ENCODE peak calls at places on chromosomes 13 and 19, in eight cellular contexts. One of them, this sample, is unnamed.
A peak's percentile ranks its signal among the peaks of the same experiment; 100 is the strongest.

GRCh38 chr13:48818495-48818961 is 157.2 kb upstream of the FNDC3A start:
- DNase-seq in aorta: no peak
- DNase-seq in right lobe of liver: no peak
- DNase-seq in H1: no peak
- DNase-seq in fibroblast of the aortic adventitia: peak; percentile 92
- DNase-seq in cardiac muscle cell: peak; percentile 85
- DNase-seq in pancreas: no peak
- DNase-seq in CD4-positive, CD25-positive, alpha-beta regulatory T cell: no peak
- DNase-seq in this sample: no peak

GRCh38 chr13:73465629-73465974 is 406.8 kb downstream of the KLF5 start:
- DNase-seq in CD4-positive, CD25-positive, alpha-beta regulatory T cell: no peak
- DNase-seq in right lobe of liver: no peak
- DNase-seq in cardiac muscle cell: no peak
- DNase-seq in pancreas: no peak
- DNase-seq in fibroblast of the aortic adventitia: peak; percentile 24
- DNase-seq in aorta: no peak
- DNase-seq in H1: no peak
- DNase-seq in this sample: no peak

GRCh38 chr13:85417807-85418206 is 381.4 kb downstream of the SLITRK6 start:
- DNase-seq in CD4-positive, CD25-positive, alpha-beta regulatory T cell: no peak
- DNase-seq in pancreas: no peak
- DNase-seq in cardiac muscle cell: no peak
- DNase-seq in right lobe of liver: no peak
- DNase-seq in aorta: no peak
- DNase-seq in fibroblast of the aortic adventitia: no peak
- DNase-seq in H1: no peak
- DNase-seq in this sample: no peak

GRCh38 chr13:31957772-31958171 is 73.8 kb upstream of the FRY start:
- DNase-seq in fibroblast of the aortic adventitia: no peak
- DNase-seq in CD4-positive, CD25-positive, alpha-beta regulatory T cell: no peak
- DNase-seq in pancreas: no peak
- DNase-seq in right lobe of liver: no peak
- DNase-seq in cardiac muscle cell: no peak
- DNase-seq in H1: no peak
- DNase-seq in aorta: no peak
- DNase-seq in this sample: no peak

GRCh38 chr13:109401307-109401706 is 385.1 kb downstream of the IRS2 start:
- DNase-seq in right lobe of liver: no peak
- DNase-seq in cardiac muscle cell: no peak
- DNase-seq in aorta: no peak
- DNase-seq in fibroblast of the aortic adventitia: no peak
- DNase-seq in H1: no peak
- DNase-seq in pancreas: no peak
- DNase-seq in CD4-positive, CD25-positive, alpha-beta regulatory T cell: no peak
- DNase-seq in this sample: no peak

GRCh38 chr19:2654585-2654861 is 48.0 kb downstream of the GNG7 start:
- DNase-seq in H1: no peak
- DNase-seq in right lobe of liver: no peak
- DNase-seq in cardiac muscle cell: no peak
- DNase-seq in aorta: no peak
- DNase-seq in fibroblast of the aortic adventitia: no peak
- DNase-seq in pancreas: no peak
- DNase-seq in CD4-positive, CD25-positive, alpha-beta regulatory T cell: no peak
- DNase-seq in this sample: no peak

GRCh38 chr13:105587786-105588185 is 947.7 kb downstream of the EFNB2 start:
- DNase-seq in CD4-positive, CD25-positive, alpha-beta regulatory T cell: no peak
- DNase-seq in aorta: no peak
- DNase-seq in pancreas: no peak
- DNase-seq in cardiac muscle cell: no peak
- DNase-seq in right lobe of liver: no peak
- DNase-seq in H1: no peak
- DNase-seq in fibroblast of the aortic adventitia: no peak
- DNase-seq in this sample: no peak

GRCh38 chr19:57800696-57801095 is 14.0 kb downstream of the ZNF552 start:
- DNase-seq in cardiac muscle cell: no peak
- DNase-seq in CD4-positive, CD25-positive, alpha-beta regulatory T cell: no peak
- DNase-seq in aorta: no peak
- DNase-seq in H1: no peak
- DNase-seq in pancreas: no peak
- DNase-seq in right lobe of liver: no peak
- DNase-seq in fibroblast of the aortic adventitia: no peak
- DNase-seq in this sample: no peak

GRCh38 chr19:1322198-1322981 is 36.7 kb downstream of the EFNA2 start:
- DNase-seq in pancreas: no peak
- DNase-seq in right lobe of liver: no peak
- DNase-seq in aorta: no peak
- DNase-seq in CD4-positive, CD25-positive, alpha-beta regulatory T cell: no peak
- DNase-seq in H1: no peak
- DNase-seq in cardiac muscle cell: no peak
- DNase-seq in fibroblast of the aortic adventitia: no peak
- DNase-seq in this sample: no peak

GRCh38 chr19:6890421-6890913 is 3.1 kb downstream of the ADGRE1 start:
- DNase-seq in fibroblast of the aortic adventitia: no peak
- DNase-seq in CD4-positive, CD25-positive, alpha-beta regulatory T cell: no peak
- DNase-seq in cardiac muscle cell: no peak
- DNase-seq in aorta: no peak
- DNase-seq in H1: no peak
- DNase-seq in pancreas: no peak
- DNase-seq in right lobe of liver: no peak
- DNase-seq in this sample: no peak

GRCh38 chr13:27375686-27376326 is 48.6 kb upstream of the GTF3A start:
- DNase-seq in right lobe of liver: peak; percentile 61
- DNase-seq in aorta: peak; percentile 67
- DNase-seq in fibroblast of the aortic adventitia: peak; percentile 82
- DNase-seq in CD4-positive, CD25-positive, alpha-beta regulatory T cell: peak; percentile 25
- DNase-seq in H1: no peak
- DNase-seq in pancreas: no peak
- DNase-seq in cardiac muscle cell: peak; percentile 82
- DNase-seq in this sample: no peak

GRCh38 chr13:36858285-36858684 is 39.3 kb downstream of the RFXAP start:
- DNase-seq in H1: no peak
- DNase-seq in cardiac muscle cell: peak; percentile 69
- DNase-seq in aorta: no peak
- DNase-seq in pancreas: no peak
- DNase-seq in right lobe of liver: no peak
- DNase-seq in fibroblast of the aortic adventitia: peak; percentile 75
- DNase-seq in CD4-positive, CD25-positive, alpha-beta regulatory T cell: no peak
- DNase-seq in this sample: no peak

GRCh38 chr19:6678690-6679109 is 8.7 kb upstream of the TNFSF14 start:
- DNase-seq in right lobe of liver: no peak
- DNase-seq in H1: no peak
- DNase-seq in fibroblast of the aortic adventitia: no peak
- DNase-seq in CD4-positive, CD25-positive, alpha-beta regulatory T cell: no peak
- DNase-seq in pancreas: no peak
- DNase-seq in aorta: no peak
- DNase-seq in cardiac muscle cell: no peak
- DNase-seq in this sample: no peak

GRCh38 chr19:33988601-33989000 is 183.7 kb upstream of the LSM14A start:
- DNase-seq in H1: no peak
- DNase-seq in aorta: no peak
- DNase-seq in fibroblast of the aortic adventitia: peak; percentile 2
- DNase-seq in pancreas: no peak
- DNase-seq in cardiac muscle cell: no peak
- DNase-seq in CD4-positive, CD25-positive, alpha-beta regulatory T cell: no peak
- DNase-seq in right lobe of liver: no peak
- DNase-seq in this sample: no peak

DNA sequence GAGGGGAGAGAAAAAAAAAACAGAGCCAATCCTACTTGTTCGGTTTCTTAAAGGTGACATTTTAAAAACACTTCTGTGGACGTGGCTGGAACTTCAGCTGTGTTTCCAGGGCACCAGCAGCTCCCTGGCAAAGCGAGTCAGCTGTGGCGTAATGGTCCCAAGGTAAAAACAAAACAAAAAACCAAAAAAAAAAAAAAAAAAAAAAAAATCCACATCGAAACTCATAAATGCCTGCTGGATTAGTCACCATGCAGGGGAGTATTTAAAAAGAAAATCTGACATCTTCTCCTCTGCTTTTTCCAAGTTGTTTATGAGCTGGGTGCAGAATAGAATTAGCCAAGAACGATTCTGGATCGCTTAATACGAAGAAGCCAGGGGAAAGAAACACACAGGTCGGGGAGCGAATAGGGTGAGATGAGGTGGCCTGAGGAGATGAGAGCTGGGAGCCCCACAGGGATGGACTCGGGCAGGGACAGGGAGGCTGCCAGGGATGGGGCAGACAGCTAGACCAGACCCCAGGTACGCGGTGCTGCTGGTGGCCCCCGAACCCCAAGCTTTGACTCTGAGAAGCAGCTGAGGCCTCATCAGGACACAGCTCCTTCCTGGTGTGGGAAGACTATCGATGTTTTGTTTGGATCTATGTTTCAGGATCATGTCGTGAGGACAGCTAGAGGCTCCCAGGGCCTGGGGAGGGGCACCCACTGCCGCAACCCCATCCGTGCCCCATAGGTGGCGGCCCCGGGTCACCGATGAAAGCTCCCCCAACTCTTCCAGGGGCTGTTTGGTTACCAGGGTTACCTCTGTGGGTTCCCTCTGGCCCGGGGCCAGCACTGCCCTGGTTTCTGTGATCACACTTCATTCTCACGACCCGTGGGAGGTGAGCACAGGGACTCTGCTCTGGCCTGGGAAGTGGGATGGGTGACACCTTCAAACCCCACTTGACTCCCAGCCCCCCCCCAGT is 3.1 kb upstream of the CTXN1 start:
- DNase-seq in CD4-positive, CD25-positive, alpha-beta regulatory T cell: peak; percentile 62
- DNase-seq in aorta: peak; percentile 82
- DNase-seq in H1: no peak
- DNase-seq in cardiac muscle cell: peak; percentile 92
- DNase-seq in right lobe of liver: peak; percentile 42
- DNase-seq in pancreas: peak; percentile 85
- DNase-seq in fibroblast of the aortic adventitia: peak; percentile 94
- DNase-seq in this sample: no peak
- H3K4me3 ChIP-seq in CD4-positive, CD25-positive, alpha-beta regulatory T cell: no peak overlapping the region
- H3K4me3 ChIP-seq in aorta: no peak overlapping the region
- H3K4me3 ChIP-seq in H1: no peak overlapping the region
- H3K4me3 ChIP-seq in cardiac muscle cell: no peak overlapping the region
- H3K4me3 ChIP-seq in right lobe of liver: no peak overlapping the region
- H3K4me3 ChIP-seq in pancreas: no peak overlapping the region
- H3K4me3 ChIP-seq in fibroblast of the aortic adventitia: peak overlapping the region; percentile 44
- H3K4me3 ChIP-seq in this sample: no peak overlapping the region

DNA sequence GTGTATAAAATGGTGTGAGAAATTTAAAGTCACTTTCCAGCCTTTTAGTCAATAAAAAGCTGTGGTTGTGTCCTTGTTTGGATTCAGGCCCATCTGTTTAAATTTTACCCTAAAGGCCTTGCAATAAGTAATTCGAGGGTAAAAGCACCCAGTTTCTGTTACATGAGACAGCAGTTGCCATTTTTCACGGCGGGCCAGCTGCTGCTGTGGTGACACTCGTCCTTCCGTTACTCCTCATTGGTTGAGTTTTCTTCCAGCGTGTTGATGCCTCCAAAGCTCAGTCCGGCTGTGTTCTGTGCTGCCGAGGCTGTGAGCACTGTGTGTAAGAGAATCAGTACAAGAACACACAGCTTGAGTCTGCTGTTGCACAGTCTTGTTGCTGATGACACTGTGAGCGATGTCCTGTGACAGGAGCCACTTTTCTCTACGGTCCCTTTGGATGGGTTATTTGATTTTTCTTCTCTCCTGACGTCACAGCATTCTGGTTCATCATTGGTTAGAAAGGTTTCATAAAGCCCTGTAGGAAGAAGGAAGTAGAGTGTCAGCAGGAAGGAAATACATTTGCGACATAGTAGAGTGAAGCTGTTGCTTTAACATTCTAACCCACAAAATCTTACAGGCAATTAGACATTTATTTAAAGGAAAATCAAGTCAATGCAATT is 602.5 kb upstream of the ARGLU1 start:
- DNase-seq in pancreas: peak; percentile 19
- DNase-seq in aorta: no peak
- DNase-seq in right lobe of liver: no peak
- DNase-seq in fibroblast of the aortic adventitia: no peak
- DNase-seq in H1: no peak
- DNase-seq in CD4-positive, CD25-positive, alpha-beta regulatory T cell: no peak
- DNase-seq in cardiac muscle cell: no peak
- DNase-seq in this sample: no peak
- H3K4me3 ChIP-seq in pancreas: no peak overlapping the region
- H3K4me3 ChIP-seq in aorta: no peak overlapping the region
- H3K4me3 ChIP-seq in right lobe of liver: no peak overlapping the region
- H3K4me3 ChIP-seq in fibroblast of the aortic adventitia: no peak overlapping the region
- H3K4me3 ChIP-seq in H1: no peak overlapping the region
- H3K4me3 ChIP-seq in CD4-positive, CD25-positive, alpha-beta regulatory T cell: no peak overlapping the region
- H3K4me3 ChIP-seq in cardiac muscle cell: no peak overlapping the region
- H3K4me3 ChIP-seq in this sample: no peak overlapping the region

DNA sequence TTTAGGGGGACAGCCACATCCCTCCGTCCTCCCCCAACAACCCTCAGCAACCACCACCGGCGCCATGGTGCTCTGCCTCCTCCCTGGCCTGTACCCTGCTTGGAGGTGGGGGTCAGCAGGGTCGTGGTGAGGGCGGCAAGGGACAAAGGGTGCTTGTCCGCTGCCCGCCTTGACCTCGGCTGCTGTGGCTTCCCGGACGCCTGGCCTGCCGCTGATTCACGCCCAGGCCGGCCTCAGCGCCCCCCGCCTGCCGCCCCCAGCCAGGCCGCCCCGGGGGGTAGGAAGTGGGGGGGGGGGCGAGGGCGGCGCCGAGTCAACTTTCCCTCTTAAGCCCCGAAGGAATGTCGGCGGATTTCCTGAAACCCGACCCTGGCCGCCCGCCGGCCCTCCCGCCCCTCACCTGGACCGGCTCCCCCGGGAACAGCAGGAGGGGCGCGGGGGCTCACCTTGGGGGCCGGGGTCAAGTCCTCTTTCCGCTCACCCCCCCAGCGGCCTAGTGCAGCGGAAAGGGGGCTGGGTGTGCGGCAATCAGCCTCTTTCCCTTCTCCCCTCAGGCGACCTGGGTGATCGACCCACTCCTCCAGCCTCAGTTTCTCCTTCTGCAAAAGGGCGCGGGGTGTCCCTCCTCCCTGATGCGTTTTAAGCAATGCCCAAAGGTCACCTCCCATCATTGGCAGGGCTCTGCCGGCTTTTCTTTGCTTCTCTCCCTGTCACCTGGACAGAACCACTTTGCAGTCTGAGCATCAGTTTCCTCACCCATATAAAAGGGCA is 1.9 kb upstream of the TMEM59L start:
- DNase-seq in pancreas: no peak
- DNase-seq in fibroblast of the aortic adventitia: no peak
- DNase-seq in H1: no peak
- DNase-seq in aorta: no peak
- DNase-seq in right lobe of liver: no peak
- DNase-seq in CD4-positive, CD25-positive, alpha-beta regulatory T cell: no peak
- DNase-seq in cardiac muscle cell: no peak
- DNase-seq in this sample: no peak
- H3K4me3 ChIP-seq in pancreas: no peak overlapping the region
- H3K4me3 ChIP-seq in fibroblast of the aortic adventitia: no peak overlapping the region
- H3K4me3 ChIP-seq in H1: peak overlapping the region; percentile 32
- H3K4me3 ChIP-seq in aorta: no peak overlapping the region
- H3K4me3 ChIP-seq in right lobe of liver: no peak overlapping the region
- H3K4me3 ChIP-seq in CD4-positive, CD25-positive, alpha-beta regulatory T cell: no peak overlapping the region
- H3K4me3 ChIP-seq in cardiac muscle cell: peak overlapping the region; percentile 9
- H3K4me3 ChIP-seq in this sample: peak overlapping the region; percentile 31

DNA sequence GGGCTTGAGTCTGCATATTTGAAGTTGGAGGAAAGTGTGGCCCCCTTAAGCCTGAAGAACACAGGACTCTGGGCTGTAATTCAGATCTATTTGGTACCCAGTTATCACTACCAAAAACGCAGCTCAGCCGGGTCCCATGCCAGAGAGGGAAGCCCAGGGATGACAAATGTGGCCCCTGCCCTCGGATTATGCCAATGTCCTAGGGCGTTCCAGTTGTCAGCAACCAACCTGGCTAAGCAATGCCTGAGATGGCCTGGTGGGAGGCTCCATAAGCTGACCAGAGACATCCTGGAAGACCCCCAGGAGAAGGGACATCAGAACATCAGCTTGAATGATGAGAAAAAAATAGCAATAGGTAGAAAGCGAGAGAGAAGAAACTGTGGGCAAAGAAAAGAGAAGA is 79.6 kb upstream of the UQCRFS1 start:
- DNase-seq in fibroblast of the aortic adventitia: no peak
- DNase-seq in right lobe of liver: no peak
- DNase-seq in H1: no peak
- DNase-seq in cardiac muscle cell: no peak
- DNase-seq in CD4-positive, CD25-positive, alpha-beta regulatory T cell: no peak
- DNase-seq in pancreas: no peak
- DNase-seq in aorta: no peak
- DNase-seq in this sample: no peak
- H3K4me3 ChIP-seq in fibroblast of the aortic adventitia: no peak overlapping the region
- H3K4me3 ChIP-seq in right lobe of liver: no peak overlapping the region
- H3K4me3 ChIP-seq in H1: no peak overlapping the region
- H3K4me3 ChIP-seq in cardiac muscle cell: no peak overlapping the region
- H3K4me3 ChIP-seq in CD4-positive, CD25-positive, alpha-beta regulatory T cell: no peak overlapping the region
- H3K4me3 ChIP-seq in pancreas: no peak overlapping the region
- H3K4me3 ChIP-seq in aorta: no peak overlapping the region
- H3K4me3 ChIP-seq in this sample: no peak overlapping the region

This sample was measured in SK-N-MC.